ENCODE peak calls at places on chromosomes 13 and 19, in four cellular contexts. F is GM12878, P is HepG2, O is K562. H is an unnamed sample.

GRCh38 chr13:85798999-85799646 is at the start of gene SLITRK6:
- DNase-seq in O (no peak), F (no peak), P (no peak), H (no peak)

GRCh38 chr13:69737129-69737935 is 370.3 kb upstream of the ATXN8OS start:
- DNase-seq in P (no peak), O (no peak), F (no peak), H (no peak)

GRCh38 chr19:58466089-58466759 is 656 bp upstream of the ZNF324 start:
- DNase-seq in P (no peak), F (no peak), O (no peak), H (no peak)

GRCh38 chr19:23971598-23971997 is 56.9 kb downstream of the ZNF726 start:
- DNase-seq in O (no peak), P (no peak), F (no peak), H (no peak)

GRCh38 chr19:57436392-57436791 is 1.3 kb downstream of the ZNF749 start:
- DNase-seq in P (no peak), F (no peak), O (peak), H (no peak)

GRCh38 chr19:38452430-38453366 is 19.2 kb downstream of the RYR1 start:
- DNase-seq in O (peak), F (no peak), P (no peak), H (peak)

GRCh38 chr13:23799945-23800344 is 89.3 kb downstream of the MIPEP start:
- DNase-seq in O (no peak), P (no peak), F (peak), H (no peak)

GRCh38 chr19:23563326-23563725 is 123.7 kb downstream of the ZNF675 start:
- DNase-seq in F (no peak), P (no peak), O (no peak), H (no peak)

GRCh38 chr13:95226932-95227718 is 74.1 kb downstream of the ABCC4 start:
- DNase-seq in P (no peak), F (peak), O (peak), H (no peak)

GRCh38 chr19:10372698-10373097 is 7.7 kb downstream of the TYK2 start:
- DNase-seq in O (no peak), F (no peak), P (no peak), H (no peak)

GRCh38 chr19:4585556-4585955 is 26.1 kb upstream of the SEMA6B start:
- DNase-seq in F (no peak), O (no peak), P (no peak), H (no peak)

GRCh38 chr19:55383789-55384575 is at the start of gene TMEM238:
- DNase-seq in O (peak), F (no peak), P (no peak), H (peak)

GRCh38 chr13:45542391-45542790 is 73.1 kb downstream of the ERICH6B start:
- DNase-seq in O (no peak), P (no peak), F (no peak), H (no peak)

GRCh38 chr13:106609116-106609515 is 41.2 kb upstream of the ARGLU1 start:
- DNase-seq in P (no peak), F (no peak), O (no peak), H (no peak)

GRCh38 chr13:30639671-30640070 is 22.0 kb downstream of the USPL1 start:
- DNase-seq in P (no peak), O (no peak), F (no peak), H (no peak)

DNA sequence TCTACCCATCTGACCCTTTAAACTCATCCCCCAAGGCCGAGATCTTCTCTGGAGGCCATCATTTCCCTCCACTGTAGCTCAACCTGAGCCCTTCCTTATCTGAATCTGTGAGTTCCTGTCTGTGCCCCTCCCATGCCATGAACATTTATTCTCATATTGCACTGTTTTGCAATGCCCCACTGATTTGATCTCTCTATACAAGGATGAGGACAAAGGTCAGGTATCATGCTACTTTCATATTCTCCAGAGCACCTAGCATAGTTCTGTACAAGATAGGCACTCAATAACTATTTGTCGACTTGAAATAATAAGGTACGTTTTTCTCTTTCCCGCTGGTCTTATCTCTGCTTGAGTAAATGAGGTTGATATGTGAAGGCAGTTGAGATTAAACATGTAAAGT is 135.5 kb downstream of the KLF5 start:
- DNase-seq in O (no peak), P (peak), F (no peak), H (no peak)
- TF ChIP-seq CREM in O (no peak), P (no peak), F (no peak), H (no peak)

GRCh38 chr13:47556703-47557102 is 444.4 kb downstream of the SUCLA2 start:
- DNase-seq in O (no peak), F (no peak), P (no peak), H (no peak)

GRCh38 chr13:47553329-47553977 is 447.6 kb downstream of the SUCLA2 start:
- DNase-seq in P (no peak), O (no peak), F (no peak), H (no peak)

GRCh38 chr13:47549219-47549752 is 451.8 kb downstream of the SUCLA2 start:
- DNase-seq in P (no peak), O (peak), F (no peak), H (no peak)

GRCh38 chr13:47555235-47555634 is 445.8 kb downstream of the SUCLA2 start:
- DNase-seq in P (no peak), O (no peak), F (no peak), H (no peak)
- TF ChIP-seq CREM in P (no peak), O (no peak), F (no peak), H (no peak)

GRCh38 chr19:30552593-30552992 is 180.4 kb downstream of the ZNF536 start:
- DNase-seq in P (no peak), O (no peak), F (no peak), H (no peak)

GRCh38 chr19:30557212-30557611 is 185.0 kb downstream of the ZNF536 start:
- DNase-seq in O (no peak), F (no peak), P (no peak), H (no peak)

GRCh38 chr19:30555788-30556110 is 183.6 kb downstream of the ZNF536 start:
- DNase-seq in F (no peak), O (no peak), P (no peak), H (no peak)

GRCh38 chr19:30556230-30556711 is 184.1 kb downstream of the ZNF536 start:
- DNase-seq in P (no peak), F (no peak), O (no peak), H (peak)

GRCh38 chr19:30555075-30555787 is 183.0 kb downstream of the ZNF536 start:
- DNase-seq in O (no peak), F (no peak), P (no peak), H (no peak)
- TF ChIP-seq CREM in O (no peak), F (no peak), P (no peak), H (no peak)

GRCh38 chr19:3123956-3124355 is 11.9 kb upstream of the GNA15 start:
- DNase-seq in P (no peak), O (no peak), F (no peak), H (no peak)
- TF ChIP-seq CREM in P (no peak), O (no peak), F (no peak), H (no peak)

DNA sequence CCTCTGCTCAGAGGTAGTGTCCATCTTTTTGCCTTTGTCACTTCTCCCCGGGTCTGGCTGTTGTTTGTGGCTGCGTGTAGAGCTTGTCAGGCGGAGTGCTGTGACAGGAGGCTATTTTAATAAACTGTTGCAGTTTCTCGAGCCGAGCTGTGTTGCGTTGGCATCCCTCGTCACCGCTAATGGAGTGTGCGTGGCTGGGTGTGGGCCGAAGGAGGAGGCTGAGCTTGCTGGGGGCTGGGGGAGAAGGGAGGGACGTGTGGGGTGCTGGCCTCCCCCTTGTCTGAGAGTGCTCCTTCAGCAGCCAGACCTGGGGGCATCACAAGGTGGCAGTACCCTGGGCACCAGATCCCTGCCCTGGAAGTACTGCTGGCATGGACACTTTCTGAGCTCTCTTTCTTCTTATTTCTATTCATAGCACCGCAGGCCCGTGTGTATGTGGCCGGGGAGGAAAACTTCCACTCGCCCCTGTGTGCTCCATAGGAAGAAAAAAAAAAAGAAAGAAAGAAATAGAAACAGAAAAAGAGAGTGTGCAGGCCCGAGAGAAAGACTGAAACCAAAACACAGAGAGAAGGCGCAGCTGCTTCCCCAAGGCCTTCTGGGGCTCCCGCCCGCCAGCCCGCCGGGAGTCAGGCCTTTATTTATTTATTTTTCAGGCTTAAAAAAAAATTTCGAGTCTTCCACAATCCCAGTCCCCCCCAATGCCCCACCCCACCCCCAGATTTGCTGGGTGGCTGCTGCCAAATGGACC is 27.0 kb downstream of the NFIX start:
- DNase-seq in O (no peak), F (no peak), P (no peak), H (no peak)
- TF ChIP-seq CREM in O (no peak), F (no peak), P (no peak), H (no peak)

GRCh38 chr19:15438124-15438496 is 11.6 kb downstream of the WIZ start:
- DNase-seq in O (no peak), F (no peak), P (peak), H (no peak)
- TF ChIP-seq CREM in O (no peak), F (no peak), P (no peak), H (no peak)

GRCh38 chr19:36244066-36244465 is 29.2 kb downstream of the ZNF146 start:
- DNase-seq in F (no peak), P (no peak), O (no peak), H (peak)

GRCh38 chr19:36246006-36246391 is 31.1 kb downstream of the ZNF146 start:
- DNase-seq in F (no peak), P (no peak), O (no peak), H (no peak)

DNA sequence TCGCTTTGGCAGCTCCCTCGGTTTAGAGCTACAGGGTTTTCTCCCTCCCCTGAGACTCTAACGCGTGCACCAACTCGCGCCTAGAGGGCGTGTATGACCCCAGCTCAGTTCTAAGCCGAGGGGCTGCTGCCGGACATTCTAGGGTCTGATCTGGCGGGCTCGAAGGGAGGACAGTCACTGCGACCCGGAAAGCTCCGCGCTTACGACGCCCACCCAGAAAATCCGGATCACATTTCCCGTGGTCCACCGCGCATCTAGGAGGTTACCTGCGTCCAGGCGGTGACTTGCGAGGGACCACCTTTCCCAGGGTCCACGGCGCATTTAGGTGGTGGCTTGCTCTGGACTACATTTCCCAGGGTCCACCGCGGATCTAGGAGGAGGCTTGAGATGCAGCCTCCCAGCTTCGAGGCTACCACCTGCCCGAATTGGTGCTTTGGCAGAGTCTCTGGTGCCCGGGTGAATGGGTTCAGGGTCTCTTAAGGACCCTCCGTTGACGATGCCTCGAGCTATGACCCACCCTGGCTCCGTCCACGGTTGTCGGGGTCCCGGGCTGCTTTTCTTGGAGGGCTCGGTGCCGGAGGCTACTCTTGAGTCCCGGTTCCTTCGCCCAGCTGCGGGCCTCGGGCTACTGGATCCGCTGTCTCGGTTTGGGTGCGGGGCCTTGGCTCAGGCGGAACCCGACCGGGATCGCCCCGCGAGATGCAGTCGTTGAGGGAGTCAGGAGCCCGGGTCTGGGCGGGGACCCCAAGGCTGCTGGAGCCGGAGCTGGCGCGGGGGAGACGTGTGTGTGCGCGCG is 30.5 kb downstream of the ZNF146 start:
- DNase-seq in O (no peak), P (no peak), F (no peak), H (peak)
- TF ChIP-seq CREM in O (no peak), P (no peak), F (no peak), H (peak)

GRCh38 chr13:99366075-99366987 is 59.1 kb upstream of the GPR183 start:
- DNase-seq in F (peak), O (no peak), P (no peak), H (no peak)
- TF ChIP-seq CREM in F (peak), O (no peak), P (no peak), H (no peak)